ENCODE peak calls at places on chromosomes 7 and 10, in seven cellular contexts. B, K, S, O, Y, H and R are unnamed samples.

GRCh38 chr7:24432677-24433076 is 140.6 kb upstream of the PALS2 start:
- DNase-seq in Y (no peak), S (no peak), K (no peak), O (no peak), H (no peak), B (no peak), R (no peak)

GRCh38 chr7:35869810-35870209 is 69.0 kb downstream of the SEPTIN7 start:
- DNase-seq in Y (no peak), O (no peak), S (no peak), B (no peak), K (no peak), H (no peak), R (no peak)

GRCh38 chr10:75407296-75407715 is 5.7 kb upstream of the ZNF503 start:
- DNase-seq in B (no peak), Y (no peak), K (no peak), H (no peak), S (no peak), O (no peak), R (no peak)

GRCh38 chr7:84801396-84801795 is 385.5 kb downstream of the SEMA3D start:
- DNase-seq in O (no peak), B (no peak), H (no peak), S (no peak), K (no peak), Y (no peak), R (no peak)

GRCh38 chr7:51680594-51681409 is 364.2 kb upstream of the COBL start:
- DNase-seq in H (no peak), S (no peak), O (no peak), Y (no peak), K (no peak), B (no peak), R (no peak)

GRCh38 chr10:92914478-92915066 is 66.3 kb downstream of the EXOC6 start:
- DNase-seq in B (no peak), Y (peak), H (no peak), O (no peak), K (peak), S (peak), R (no peak)

GRCh38 chr7:26008428-26008827 is 143.6 kb upstream of the NFE2L3 start:
- DNase-seq in B (no peak), H (no peak), O (no peak), Y (no peak), S (no peak), K (no peak), R (no peak)

GRCh38 chr7:98352621-98353020 is 48.3 kb downstream of the BAIAP2L1 start:
- DNase-seq in H (no peak), S (no peak), Y (no peak), K (no peak), O (no peak), B (no peak), R (no peak)